ENCODE peak calls at places on chromosomes 6 and 20, in four cellular contexts. P is left ventricle myocardium superior, W is cardiac muscle cell, U is tibial artery. Z is an unnamed sample.

GRCh38 chr6:146866731-146867414 is 268.1 kb downstream of the ADGB start:
- DNase-seq in P (no peak), U (no peak), W (no peak), Z (no peak)

GRCh38 chr20:15031546-15032351 is 694.3 kb upstream of the FLRT3 start:
- DNase-seq in W (no peak), P (no peak), U (no peak), Z (no peak)

GRCh38 chr20:31540406-31540805 is 26.2 kb downstream of the HM13 start:
- DNase-seq in U (no peak), W (no peak), P (no peak), Z (no peak)

GRCh38 chr20:9331707-9332435 is 182.5 kb upstream of the LAMP5 start:
- DNase-seq in W (peak), U (no peak), P (no peak), Z (no peak)

GRCh38 chr6:170030284-170031095 is 260.4 kb downstream of the DLL1 start:
- DNase-seq in U (peak), W (no peak), P (no peak), Z (no peak)

GRCh38 chr6:17600527-17601388 is 656 bp downstream of the FAM8A1 start:
- DNase-seq in P (peak), W (peak), U (peak), Z (peak)

GRCh38 chr20:49424536-49424935 is 57.9 kb downstream of the KCNB1 start:
- DNase-seq in P (no peak), W (no peak), U (no peak), Z (no peak)

GRCh38 chr6:34891296-34891695 is 2.2 kb downstream of the ANKS1A start:
- DNase-seq in W (no peak), P (no peak), U (no peak), Z (no peak)

GRCh38 chr20:44961024-44961866 is 1.0 kb upstream of the TOMM34 start:
- DNase-seq in P (no peak), U (no peak), W (no peak), Z (no peak)

GRCh38 chr6:99269207-99269606 is 80.3 kb downstream of the FAXC start:
- DNase-seq in W (no peak), P (no peak), U (no peak), Z (no peak)

GRCh38 chr6:4928426-4928825 is 75.4 kb downstream of the RPP40 start:
- DNase-seq in W (no peak), P (no peak), U (no peak), Z (no peak)

GRCh38 chr20:64222851-64223525 is 32.6 kb upstream of the PCMTD2 start:
- DNase-seq in U (no peak), W (no peak), P (no peak), Z (no peak)

GRCh38 chr6:153702671-153703070 is 336.4 kb upstream of the OPRM1 start:
- DNase-seq in P (no peak), W (no peak), U (no peak), Z (no peak)

GRCh38 chr6:77040566-77041195 is 422.6 kb downstream of the HTR1B start:
- DNase-seq in W (no peak), P (no peak), U (no peak), Z (no peak)

GRCh38 chr20:43243672-43244269 is 54.1 kb upstream of the PTPRT start:
- DNase-seq in W (peak), U (no peak), P (no peak), Z (no peak)

GRCh38 chr6:127811939-127812338 is 88.9 kb downstream of the THEMIS start:
- DNase-seq in U (no peak), W (no peak), P (no peak), Z (no peak)

GRCh38 chr20:10079964-10080363 is 45.2 kb downstream of the ANKEF1 start:
- DNase-seq in P (no peak), W (no peak), U (no peak), Z (no peak)

GRCh38 chr6:156068870-156069269 is 613.2 kb upstream of the NOX3 start:
- DNase-seq in P (no peak), U (no peak), W (no peak), Z (no peak)

GRCh38 chr6:91600561-91600960 is 1013.7 kb upstream of the MAP3K7 start:
- DNase-seq in W (no peak), U (no peak), P (no peak), Z (no peak)

GRCh38 chr20:37516697-37517370 is 4.2 kb upstream of the NNAT start:
- DNase-seq in P (no peak), U (no peak), W (no peak), Z (no peak)

GRCh38 chr6:32047855-32048766 is 9.9 kb downstream of the CYP21A2 start:
- DNase-seq in U (peak), W (peak), P (peak), Z (peak)

GRCh38 chr20:37486186-37486999 is 34.7 kb upstream of the NNAT start:
- DNase-seq in W (no peak), P (no peak), U (no peak), Z (no peak)

GRCh38 chr6:34347303-34347702 is 45.2 kb downstream of the NUDT3 start:
- DNase-seq in W (no peak), P (no peak), U (no peak), Z (no peak)

GRCh38 chr20:4150095-4150492 is 134.7 kb upstream of the RNF24 start:
- DNase-seq in W (no peak), U (no peak), P (no peak), Z (no peak)

GRCh38 chr20:40568200-40568599 is 120.8 kb downstream of the MAFB start:
- DNase-seq in P (no peak), W (no peak), U (no peak), Z (no peak)

GRCh38 chr6:3624268-3625136 is 127.0 kb downstream of the PXDC1 start:
- DNase-seq in P (no peak), W (no peak), U (no peak), Z (no peak)

GRCh38 chr6:1313755-1314503 is 2.0 kb downstream of the FOXQ1 start:
- DNase-seq in U (no peak), P (no peak), W (peak), Z (no peak)

GRCh38 chr6:4352731-4353130 is 217.4 kb upstream of the ECI2 start:
- DNase-seq in W (no peak), U (no peak), P (no peak), Z (no peak)

GRCh38 chr6:131379951-131380350 is 193.1 kb upstream of the ARG1 start:
- DNase-seq in U (no peak), W (no peak), P (no peak), Z (no peak)

GRCh38 chr6:7073082-7073783 is 34.5 kb upstream of the RREB1 start:
- DNase-seq in W (no peak), U (no peak), P (no peak), Z (no peak)

GRCh38 chr6:155872961-155873360 is 417.3 kb upstream of the NOX3 start:
- DNase-seq in W (no peak), P (no peak), U (no peak), Z (no peak)

GRCh38 chr6:17917837-17918763 is 69.3 kb downstream of the KIF13A start:
- DNase-seq in U (no peak), P (no peak), W (no peak), Z (no peak)